ENCODE peak calls at places on chromosomes 11 and 22, in six cellular contexts. One of them, this sample, is unnamed.
A peak's percentile ranks its signal among the peaks of the same experiment; 100 is the strongest.

GRCh38 chr11:69114362-69114761 is 41.4 kb upstream of the SMIM38 start:
- DNase-seq in HFF-Myc: no peak
- DNase-seq in Calu3: no peak
- DNase-seq in GM12865: no peak
- DNase-seq in stimulated activated CD8-positive, alpha-beta memory T cell treated with anti-CD3 and anti-CD28 coated beads, Interleukin-4, amount 100 ng/mL, for 4 hours: no peak
- DNase-seq in activated CD4-positive, CD25-positive, alpha-beta regulatory T cell: no peak
- DNase-seq in this sample: no peak

GRCh38 chr11:57353024-57353423 is 14.9 kb downstream of the P2RX3 start:
- DNase-seq in HFF-Myc: no peak
- DNase-seq in Calu3: no peak
- DNase-seq in GM12865: no peak
- DNase-seq in stimulated activated CD8-positive, alpha-beta memory T cell treated with anti-CD3 and anti-CD28 coated beads, Interleukin-4, amount 100 ng/mL, for 4 hours: no peak
- DNase-seq in activated CD4-positive, CD25-positive, alpha-beta regulatory T cell: no peak
- DNase-seq in this sample: no peak

GRCh38 chr11:87604350-87604749 is 566.6 kb downstream of the TMEM135 start:
- DNase-seq in HFF-Myc: no peak
- DNase-seq in Calu3: no peak
- DNase-seq in GM12865: no peak
- DNase-seq in stimulated activated CD8-positive, alpha-beta memory T cell treated with anti-CD3 and anti-CD28 coated beads, Interleukin-4, amount 100 ng/mL, for 4 hours: no peak
- DNase-seq in activated CD4-positive, CD25-positive, alpha-beta regulatory T cell: no peak
- DNase-seq in this sample: no peak

GRCh38 chr11:1952806-1953482 is 5.8 kb downstream of the MRPL23 start:
- DNase-seq in HFF-Myc: no peak
- DNase-seq in Calu3: no peak
- DNase-seq in GM12865: no peak
- DNase-seq in stimulated activated CD8-positive, alpha-beta memory T cell treated with anti-CD3 and anti-CD28 coated beads, Interleukin-4, amount 100 ng/mL, for 4 hours: no peak
- DNase-seq in activated CD4-positive, CD25-positive, alpha-beta regulatory T cell: no peak
- DNase-seq in this sample: no peak

GRCh38 chr11:30581646-30582045 is 4.5 kb downstream of the MPPED2 start:
- DNase-seq in HFF-Myc: no peak
- DNase-seq in Calu3: no peak
- DNase-seq in GM12865: no peak
- DNase-seq in stimulated activated CD8-positive, alpha-beta memory T cell treated with anti-CD3 and anti-CD28 coated beads, Interleukin-4, amount 100 ng/mL, for 4 hours: no peak
- DNase-seq in activated CD4-positive, CD25-positive, alpha-beta regulatory T cell: no peak
- DNase-seq in this sample: no peak

GRCh38 chr11:57478971-57479663 is 18.8 kb downstream of the RTN4RL2 start:
- DNase-seq in HFF-Myc: no peak
- DNase-seq in Calu3: no peak
- DNase-seq in GM12865: no peak
- DNase-seq in stimulated activated CD8-positive, alpha-beta memory T cell treated with anti-CD3 and anti-CD28 coated beads, Interleukin-4, amount 100 ng/mL, for 4 hours: no peak
- DNase-seq in activated CD4-positive, CD25-positive, alpha-beta regulatory T cell: no peak
- DNase-seq in this sample: no peak

GRCh38 chr11:113124578-113124977 is 163.4 kb downstream of the NCAM1 start:
- DNase-seq in HFF-Myc: no peak
- DNase-seq in Calu3: no peak
- DNase-seq in GM12865: no peak
- DNase-seq in stimulated activated CD8-positive, alpha-beta memory T cell treated with anti-CD3 and anti-CD28 coated beads, Interleukin-4, amount 100 ng/mL, for 4 hours: no peak
- DNase-seq in activated CD4-positive, CD25-positive, alpha-beta regulatory T cell: no peak
- DNase-seq in this sample: no peak

GRCh38 chr22:48864748-48865147 is 962.9 kb downstream of the BRD1 start:
- DNase-seq in HFF-Myc: no peak
- DNase-seq in Calu3: no peak
- DNase-seq in GM12865: no peak
- DNase-seq in stimulated activated CD8-positive, alpha-beta memory T cell treated with anti-CD3 and anti-CD28 coated beads, Interleukin-4, amount 100 ng/mL, for 4 hours: no peak
- DNase-seq in activated CD4-positive, CD25-positive, alpha-beta regulatory T cell: no peak
- DNase-seq in this sample: no peak

GRCh38 chr11:76234704-76235232 is 28.5 kb upstream of the WNT11 start:
- DNase-seq in HFF-Myc: no peak
- DNase-seq in Calu3: peak; percentile 23
- DNase-seq in GM12865: peak; percentile 65
- DNase-seq in stimulated activated CD8-positive, alpha-beta memory T cell treated with anti-CD3 and anti-CD28 coated beads, Interleukin-4, amount 100 ng/mL, for 4 hours: no peak
- DNase-seq in activated CD4-positive, CD25-positive, alpha-beta regulatory T cell: no peak
- DNase-seq in this sample: no peak

GRCh38 chr11:65434057-65434666 is 11.6 kb downstream of the NEAT1 start:
- DNase-seq in HFF-Myc: no peak
- DNase-seq in Calu3: no peak
- DNase-seq in GM12865: no peak
- DNase-seq in stimulated activated CD8-positive, alpha-beta memory T cell treated with anti-CD3 and anti-CD28 coated beads, Interleukin-4, amount 100 ng/mL, for 4 hours: no peak
- DNase-seq in activated CD4-positive, CD25-positive, alpha-beta regulatory T cell: no peak
- DNase-seq in this sample: no peak

GRCh38 chr11:3158131-3158591 is 6.9 kb downstream of the OSBPL5 start:
- DNase-seq in HFF-Myc: no peak
- DNase-seq in Calu3: no peak
- DNase-seq in GM12865: no peak
- DNase-seq in stimulated activated CD8-positive, alpha-beta memory T cell treated with anti-CD3 and anti-CD28 coated beads, Interleukin-4, amount 100 ng/mL, for 4 hours: no peak
- DNase-seq in activated CD4-positive, CD25-positive, alpha-beta regulatory T cell: no peak
- DNase-seq in this sample: no peak

GRCh38 chr22:47089374-47089773 is 326.9 kb downstream of the TBC1D22A start:
- DNase-seq in HFF-Myc: no peak
- DNase-seq in Calu3: no peak
- DNase-seq in GM12865: no peak
- DNase-seq in stimulated activated CD8-positive, alpha-beta memory T cell treated with anti-CD3 and anti-CD28 coated beads, Interleukin-4, amount 100 ng/mL, for 4 hours: no peak
- DNase-seq in activated CD4-positive, CD25-positive, alpha-beta regulatory T cell: no peak
- DNase-seq in this sample: no peak

GRCh38 chr11:15493066-15493465 is 378.3 kb downstream of the INSC start:
- DNase-seq in HFF-Myc: no peak
- DNase-seq in Calu3: no peak
- DNase-seq in GM12865: peak; percentile 24
- DNase-seq in stimulated activated CD8-positive, alpha-beta memory T cell treated with anti-CD3 and anti-CD28 coated beads, Interleukin-4, amount 100 ng/mL, for 4 hours: no peak
- DNase-seq in activated CD4-positive, CD25-positive, alpha-beta regulatory T cell: no peak
- DNase-seq in this sample: no peak

GRCh38 chr11:44301856-44302231 is 8.1 kb downstream of the ALX4 start:
- DNase-seq in HFF-Myc: no peak
- DNase-seq in Calu3: peak; percentile 28
- DNase-seq in GM12865: no peak
- DNase-seq in stimulated activated CD8-positive, alpha-beta memory T cell treated with anti-CD3 and anti-CD28 coated beads, Interleukin-4, amount 100 ng/mL, for 4 hours: no peak
- DNase-seq in activated CD4-positive, CD25-positive, alpha-beta regulatory T cell: no peak
- DNase-seq in this sample: no peak

GRCh38 chr11:73913472-73913871 is 36.7 kb downstream of the PAAF1 start:
- DNase-seq in HFF-Myc: no peak
- DNase-seq in Calu3: no peak
- DNase-seq in GM12865: no peak
- DNase-seq in stimulated activated CD8-positive, alpha-beta memory T cell treated with anti-CD3 and anti-CD28 coated beads, Interleukin-4, amount 100 ng/mL, for 4 hours: no peak
- DNase-seq in activated CD4-positive, CD25-positive, alpha-beta regulatory T cell: no peak
- DNase-seq in this sample: no peak

GRCh38 chr11:8105666-8106065 is 24.7 kb downstream of the TUB start:
- DNase-seq in HFF-Myc: no peak
- DNase-seq in Calu3: no peak
- DNase-seq in GM12865: no peak
- DNase-seq in stimulated activated CD8-positive, alpha-beta memory T cell treated with anti-CD3 and anti-CD28 coated beads, Interleukin-4, amount 100 ng/mL, for 4 hours: no peak
- DNase-seq in activated CD4-positive, CD25-positive, alpha-beta regulatory T cell: no peak
- DNase-seq in this sample: no peak

GRCh38 chr11:2074266-2074825 is 64.8 kb downstream of the IGF2 start:
- DNase-seq in HFF-Myc: no peak
- DNase-seq in Calu3: no peak
- DNase-seq in GM12865: no peak
- DNase-seq in stimulated activated CD8-positive, alpha-beta memory T cell treated with anti-CD3 and anti-CD28 coated beads, Interleukin-4, amount 100 ng/mL, for 4 hours: no peak
- DNase-seq in activated CD4-positive, CD25-positive, alpha-beta regulatory T cell: no peak
- DNase-seq in this sample: no peak

GRCh38 chr11:2789791-2790580 is 90.2 kb upstream of the KCNQ1OT1 start:
- DNase-seq in HFF-Myc: no peak
- DNase-seq in Calu3: no peak
- DNase-seq in GM12865: no peak
- DNase-seq in stimulated activated CD8-positive, alpha-beta memory T cell treated with anti-CD3 and anti-CD28 coated beads, Interleukin-4, amount 100 ng/mL, for 4 hours: no peak
- DNase-seq in activated CD4-positive, CD25-positive, alpha-beta regulatory T cell: no peak
- DNase-seq in this sample: no peak

GRCh38 chr11:57530215-57530595 is 349 bp downstream of the TIMM10 start:
- DNase-seq in HFF-Myc: no peak
- DNase-seq in Calu3: no peak
- DNase-seq in GM12865: peak; percentile 18
- DNase-seq in stimulated activated CD8-positive, alpha-beta memory T cell treated with anti-CD3 and anti-CD28 coated beads, Interleukin-4, amount 100 ng/mL, for 4 hours: no peak
- DNase-seq in activated CD4-positive, CD25-positive, alpha-beta regulatory T cell: no peak
- DNase-seq in this sample: no peak

GRCh38 chr22:49897015-49897684 is 21.1 kb downstream of the ALG12 start:
- DNase-seq in HFF-Myc: no peak
- DNase-seq in Calu3: no peak
- DNase-seq in GM12865: no peak
- DNase-seq in stimulated activated CD8-positive, alpha-beta memory T cell treated with anti-CD3 and anti-CD28 coated beads, Interleukin-4, amount 100 ng/mL, for 4 hours: no peak
- DNase-seq in activated CD4-positive, CD25-positive, alpha-beta regulatory T cell: no peak
- DNase-seq in this sample: no peak

GRCh38 chr22:19182472-19183157 is 4.1 kb upstream of the SLC25A1 start:
- DNase-seq in HFF-Myc: no peak
- DNase-seq in Calu3: no peak
- DNase-seq in GM12865: no peak
- DNase-seq in stimulated activated CD8-positive, alpha-beta memory T cell treated with anti-CD3 and anti-CD28 coated beads, Interleukin-4, amount 100 ng/mL, for 4 hours: no peak
- DNase-seq in activated CD4-positive, CD25-positive, alpha-beta regulatory T cell: no peak
- DNase-seq in this sample: no peak

GRCh38 chr11:94948070-94948617 is 25.2 kb downstream of the CWC15 start:
- DNase-seq in HFF-Myc: no peak
- DNase-seq in Calu3: no peak
- DNase-seq in GM12865: no peak
- DNase-seq in stimulated activated CD8-positive, alpha-beta memory T cell treated with anti-CD3 and anti-CD28 coated beads, Interleukin-4, amount 100 ng/mL, for 4 hours: no peak
- DNase-seq in activated CD4-positive, CD25-positive, alpha-beta regulatory T cell: no peak
- DNase-seq in this sample: no peak

GRCh38 chr11:17382046-17382728 is 6.3 kb downstream of the KCNJ11 start:
- DNase-seq in HFF-Myc: no peak
- DNase-seq in Calu3: no peak
- DNase-seq in GM12865: no peak
- DNase-seq in stimulated activated CD8-positive, alpha-beta memory T cell treated with anti-CD3 and anti-CD28 coated beads, Interleukin-4, amount 100 ng/mL, for 4 hours: no peak
- DNase-seq in activated CD4-positive, CD25-positive, alpha-beta regulatory T cell: no peak
- DNase-seq in this sample: no peak

GRCh38 chr22:16800358-16800757 is 24.9 kb downstream of the XKR3 start:
- DNase-seq in HFF-Myc: no peak
- DNase-seq in Calu3: no peak
- DNase-seq in GM12865: no peak
- DNase-seq in stimulated activated CD8-positive, alpha-beta memory T cell treated with anti-CD3 and anti-CD28 coated beads, Interleukin-4, amount 100 ng/mL, for 4 hours: no peak
- DNase-seq in activated CD4-positive, CD25-positive, alpha-beta regulatory T cell: no peak
- DNase-seq in this sample: no peak

GRCh38 chr11:66330931-66331330 is 5.3 kb downstream of the RIN1 start:
- DNase-seq in HFF-Myc: no peak
- DNase-seq in Calu3: no peak
- DNase-seq in GM12865: no peak
- DNase-seq in stimulated activated CD8-positive, alpha-beta memory T cell treated with anti-CD3 and anti-CD28 coated beads, Interleukin-4, amount 100 ng/mL, for 4 hours: no peak
- DNase-seq in activated CD4-positive, CD25-positive, alpha-beta regulatory T cell: no peak
- DNase-seq in this sample: no peak

GRCh38 chr22:21991309-21991596 is 8.7 kb upstream of the TOP3B start:
- DNase-seq in HFF-Myc: no peak
- DNase-seq in Calu3: no peak
- DNase-seq in GM12865: no peak
- DNase-seq in stimulated activated CD8-positive, alpha-beta memory T cell treated with anti-CD3 and anti-CD28 coated beads, Interleukin-4, amount 100 ng/mL, for 4 hours: no peak
- DNase-seq in activated CD4-positive, CD25-positive, alpha-beta regulatory T cell: no peak
- DNase-seq in this sample: no peak

GRCh38 chr22:33971561-33971961 is 51.3 kb upstream of the LARGE1 start:
- DNase-seq in HFF-Myc: no peak
- DNase-seq in Calu3: peak; percentile 7
- DNase-seq in GM12865: no peak
- DNase-seq in stimulated activated CD8-positive, alpha-beta memory T cell treated with anti-CD3 and anti-CD28 coated beads, Interleukin-4, amount 100 ng/mL, for 4 hours: no peak
- DNase-seq in activated CD4-positive, CD25-positive, alpha-beta regulatory T cell: no peak
- DNase-seq in this sample: no peak

GRCh38 chr11:58061813-58062212 is 31.1 kb downstream of the OR6Q1 start:
- DNase-seq in HFF-Myc: no peak
- DNase-seq in Calu3: no peak
- DNase-seq in GM12865: no peak
- DNase-seq in stimulated activated CD8-positive, alpha-beta memory T cell treated with anti-CD3 and anti-CD28 coated beads, Interleukin-4, amount 100 ng/mL, for 4 hours: no peak
- DNase-seq in activated CD4-positive, CD25-positive, alpha-beta regulatory T cell: no peak
- DNase-seq in this sample: no peak

GRCh38 chr11:9858218-9858617 is 194.3 kb downstream of the SWAP70 start:
- DNase-seq in HFF-Myc: no peak
- DNase-seq in Calu3: no peak
- DNase-seq in GM12865: no peak
- DNase-seq in stimulated activated CD8-positive, alpha-beta memory T cell treated with anti-CD3 and anti-CD28 coated beads, Interleukin-4, amount 100 ng/mL, for 4 hours: no peak
- DNase-seq in activated CD4-positive, CD25-positive, alpha-beta regulatory T cell: no peak
- DNase-seq in this sample: no peak

GRCh38 chr22:23064381-23065068 is 5.8 kb upstream of the GNAZ start:
- DNase-seq in HFF-Myc: no peak
- DNase-seq in Calu3: no peak
- DNase-seq in GM12865: no peak
- DNase-seq in stimulated activated CD8-positive, alpha-beta memory T cell treated with anti-CD3 and anti-CD28 coated beads, Interleukin-4, amount 100 ng/mL, for 4 hours: no peak
- DNase-seq in activated CD4-positive, CD25-positive, alpha-beta regulatory T cell: no peak
- DNase-seq in this sample: no peak

GRCh38 chr22:36419177-36419911 is 31.6 kb upstream of the MYH9 start:
- DNase-seq in HFF-Myc: peak; percentile 63
- DNase-seq in Calu3: no peak
- DNase-seq in GM12865: peak; percentile 74
- DNase-seq in stimulated activated CD8-positive, alpha-beta memory T cell treated with anti-CD3 and anti-CD28 coated beads, Interleukin-4, amount 100 ng/mL, for 4 hours: no peak
- DNase-seq in activated CD4-positive, CD25-positive, alpha-beta regulatory T cell: no peak
- DNase-seq in this sample: no peak

GRCh38 chr11:78564037-78564888 is 10.4 kb downstream of the NARS2 start:
- DNase-seq in HFF-Myc: peak; percentile 74
- DNase-seq in Calu3: peak; percentile 43
- DNase-seq in GM12865: peak; percentile 78
- DNase-seq in stimulated activated CD8-positive, alpha-beta memory T cell treated with anti-CD3 and anti-CD28 coated beads, Interleukin-4, amount 100 ng/mL, for 4 hours: no peak
- DNase-seq in activated CD4-positive, CD25-positive, alpha-beta regulatory T cell: no peak
- DNase-seq in this sample: peak; percentile 84

This sample was measured in glomerular endothelial cell.